ENCODE peak calls at places on chromosomes 7 and 10, in four cellular contexts. One of them, this sample, is unnamed.

GRCh38 chr7:21269021-21269420 is 158.9 kb upstream of the SP4 start:
- DNase-seq in SK-N-SH: no peak
- DNase-seq in mammary epithelial cell: no peak
- DNase-seq in IMR-90: no peak
- DNase-seq in this sample: no peak

GRCh38 chr10:3064423-3064822 is 2.9 kb upstream of the PFKP start:
- DNase-seq in SK-N-SH: no peak
- DNase-seq in mammary epithelial cell: no peak
- DNase-seq in IMR-90: no peak
- DNase-seq in this sample: no peak

GRCh38 chr7:154212861-154213260 is 160.7 kb downstream of the DPP6 start:
- DNase-seq in SK-N-SH: no peak
- DNase-seq in mammary epithelial cell: no peak
- DNase-seq in IMR-90: no peak
- DNase-seq in this sample: no peak

GRCh38 chr10:91798736-91799579 is 732 bp downstream of the TNKS2 start:
- DNase-seq in SK-N-SH: no peak
- DNase-seq in mammary epithelial cell: peak
- DNase-seq in IMR-90: peak
- DNase-seq in this sample: peak

GRCh38 chr7:138030679-138031351 is 28.9 kb upstream of the CREB3L2 start:
- DNase-seq in SK-N-SH: no peak
- DNase-seq in mammary epithelial cell: no peak
- DNase-seq in IMR-90: no peak
- DNase-seq in this sample: no peak

GRCh38 chr7:84204655-84205054 is 10.1 kb upstream of the SEMA3A start:
- DNase-seq in SK-N-SH: no peak
- DNase-seq in mammary epithelial cell: peak
- DNase-seq in IMR-90: peak
- DNase-seq in this sample: no peak

GRCh38 chr7:44748948-44749731 is 493 bp downstream of the ZMIZ2 start:
- DNase-seq in SK-N-SH: peak
- DNase-seq in mammary epithelial cell: no peak
- DNase-seq in IMR-90: no peak
- DNase-seq in this sample: no peak

GRCh38 chr7:28018446-28018845 is 162.1 kb downstream of the JAZF1 start:
- DNase-seq in SK-N-SH: no peak
- DNase-seq in mammary epithelial cell: no peak
- DNase-seq in IMR-90: peak
- DNase-seq in this sample: no peak

GRCh38 chr7:42931447-42931833 is 534 bp downstream of the PSMA2 start:
- DNase-seq in SK-N-SH: no peak
- DNase-seq in mammary epithelial cell: no peak
- DNase-seq in IMR-90: peak
- DNase-seq in this sample: no peak

GRCh38 chr10:63744060-63744941 is 223.1 kb downstream of the REEP3 start:
- DNase-seq in SK-N-SH: no peak
- DNase-seq in mammary epithelial cell: no peak
- DNase-seq in IMR-90: no peak
- DNase-seq in this sample: no peak

GRCh38 chr7:4479367-4480039 is 202.6 kb upstream of the FOXK1 start:
- DNase-seq in SK-N-SH: peak
- DNase-seq in mammary epithelial cell: peak
- DNase-seq in IMR-90: peak
- DNase-seq in this sample: peak

GRCh38 chr10:10661176-10661575 is 356.5 kb upstream of the CELF2 start:
- DNase-seq in SK-N-SH: no peak
- DNase-seq in mammary epithelial cell: no peak
- DNase-seq in IMR-90: peak
- DNase-seq in this sample: no peak

GRCh38 chr10:71975891-71976725 is 11.9 kb downstream of the CHST3 start:
- DNase-seq in SK-N-SH: no peak
- DNase-seq in mammary epithelial cell: peak
- DNase-seq in IMR-90: peak
- DNase-seq in this sample: peak

GRCh38 chr7:55144333-55144954 is 125.6 kb downstream of the EGFR start:
- DNase-seq in SK-N-SH: peak
- DNase-seq in mammary epithelial cell: no peak
- DNase-seq in IMR-90: no peak
- DNase-seq in this sample: no peak

GRCh38 chr10:24457661-24458318 is 248.9 kb downstream of the KIAA1217 start:
- DNase-seq in SK-N-SH: no peak
- DNase-seq in mammary epithelial cell: peak
- DNase-seq in IMR-90: no peak
- DNase-seq in this sample: peak

GRCh38 chr10:57692255-57692980 is 575.3 kb downstream of the IPMK start:
- DNase-seq in SK-N-SH: no peak
- DNase-seq in mammary epithelial cell: peak
- DNase-seq in IMR-90: peak
- DNase-seq in this sample: peak

GRCh38 chr10:10211409-10211808 is 806.3 kb upstream of the CELF2 start:
- DNase-seq in SK-N-SH: no peak
- DNase-seq in mammary epithelial cell: no peak
- DNase-seq in IMR-90: no peak
- DNase-seq in this sample: no peak

GRCh38 chr10:116371737-116372136 is 47.5 kb downstream of the CCDC172 start:
- DNase-seq in SK-N-SH: no peak
- DNase-seq in mammary epithelial cell: no peak
- DNase-seq in IMR-90: no peak
- DNase-seq in this sample: no peak

GRCh38 chr7:26440993-26441636 is 149.5 kb downstream of the SNX10 start:
- DNase-seq in SK-N-SH: no peak
- DNase-seq in mammary epithelial cell: no peak
- DNase-seq in IMR-90: no peak
- DNase-seq in this sample: no peak

GRCh38 chr7:98879198-98879988 is 1.1 kb downstream of the TRRAP start:
- DNase-seq in SK-N-SH: peak
- DNase-seq in mammary epithelial cell: peak
- DNase-seq in IMR-90: peak
- DNase-seq in this sample: peak

GRCh38 chr10:66836057-66836456 is 89.8 kb upstream of the LRRTM3 start:
- DNase-seq in SK-N-SH: no peak
- DNase-seq in mammary epithelial cell: peak
- DNase-seq in IMR-90: peak
- DNase-seq in this sample: peak

GRCh38 chr7:133529861-133530260 is 277.0 kb downstream of the EXOC4 start:
- DNase-seq in SK-N-SH: no peak
- DNase-seq in mammary epithelial cell: no peak
- DNase-seq in IMR-90: no peak
- DNase-seq in this sample: no peak

GRCh38 chr7:9557853-9558252 is 1124.4 kb downstream of the NXPH1 start:
- DNase-seq in SK-N-SH: peak
- DNase-seq in mammary epithelial cell: no peak
- DNase-seq in IMR-90: no peak
- DNase-seq in this sample: no peak

GRCh38 chr7:116522247-116522646 is 2.6 kb upstream of the CAV1 start:
- DNase-seq in SK-N-SH: no peak
- DNase-seq in mammary epithelial cell: peak
- DNase-seq in IMR-90: peak
- DNase-seq in this sample: peak

GRCh38 chr10:89946106-89946505 is 244.7 kb downstream of the KIF20B start:
- DNase-seq in SK-N-SH: no peak
- DNase-seq in mammary epithelial cell: no peak
- DNase-seq in IMR-90: peak
- DNase-seq in this sample: no peak

GRCh38 chr10:9096288-9096687 is 1041.8 kb downstream of the GATA3 start:
- DNase-seq in SK-N-SH: no peak
- DNase-seq in mammary epithelial cell: no peak
- DNase-seq in IMR-90: no peak
- DNase-seq in this sample: no peak

GRCh38 chr7:2175514-2175913 is 57.2 kb downstream of the MAD1L1 start:
- DNase-seq in SK-N-SH: peak
- DNase-seq in mammary epithelial cell: peak
- DNase-seq in IMR-90: peak
- DNase-seq in this sample: peak

DNA sequence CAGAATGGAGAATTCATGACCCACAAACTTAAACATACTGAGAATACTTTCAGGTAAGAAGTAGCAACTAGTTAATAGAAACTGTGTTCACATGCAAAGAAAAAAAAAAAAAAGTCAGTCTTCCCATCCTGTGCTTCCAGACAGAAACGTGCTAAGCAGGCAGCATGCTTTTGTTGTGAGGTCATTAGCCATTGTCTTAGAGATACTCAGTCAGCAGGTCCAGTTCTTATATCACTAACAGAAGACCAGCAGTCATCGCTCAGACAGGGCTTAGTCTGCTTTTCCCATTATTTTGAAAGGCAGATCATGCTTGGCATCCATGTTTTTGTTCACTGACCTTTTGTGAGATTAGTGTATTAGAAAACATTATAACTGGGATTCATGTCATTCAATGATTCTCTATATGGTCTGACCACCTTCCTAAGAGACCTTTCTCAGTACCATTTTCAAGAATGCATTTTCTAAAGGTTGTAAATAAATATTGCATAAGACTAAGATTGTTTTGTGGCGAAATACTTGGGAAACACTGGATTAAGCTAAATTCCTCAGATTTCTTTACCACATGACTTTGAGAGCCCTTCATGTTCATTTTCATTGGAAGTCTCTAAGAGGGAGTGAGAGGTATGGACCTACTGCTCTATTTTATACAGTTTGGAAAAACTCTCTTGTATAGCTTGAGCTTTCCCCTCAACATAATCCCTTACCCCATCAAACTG is 45.0 kb upstream of the AGBL3 start:
- DNase-seq in SK-N-SH: no peak
- DNase-seq in mammary epithelial cell: peak
- DNase-seq in IMR-90: peak
- DNase-seq in this sample: peak
- H3K9ac ChIP-seq in SK-N-SH: peak
- H3K9ac ChIP-seq in mammary epithelial cell: no peak
- H3K9ac ChIP-seq in IMR-90: no peak
- H3K9ac ChIP-seq in this sample: no peak

GRCh38 chr10:69337312-69338132 is 59.2 kb downstream of the HK1 start:
- DNase-seq in SK-N-SH: peak
- DNase-seq in mammary epithelial cell: peak
- DNase-seq in IMR-90: peak
- DNase-seq in this sample: no peak

GRCh38 chr10:69338547-69339450 is 60.5 kb downstream of the HK1 start:
- DNase-seq in SK-N-SH: peak
- DNase-seq in mammary epithelial cell: no peak
- DNase-seq in IMR-90: no peak
- DNase-seq in this sample: no peak

GRCh38 chr10:69335613-69336012 is 57.3 kb downstream of the HK1 start:
- DNase-seq in SK-N-SH: no peak
- DNase-seq in mammary epithelial cell: no peak
- DNase-seq in IMR-90: no peak
- DNase-seq in this sample: no peak

GRCh38 chr10:69336952-69337311 is 58.6 kb downstream of the HK1 start:
- DNase-seq in SK-N-SH: no peak
- DNase-seq in mammary epithelial cell: no peak
- DNase-seq in IMR-90: no peak
- DNase-seq in this sample: no peak

DNA sequence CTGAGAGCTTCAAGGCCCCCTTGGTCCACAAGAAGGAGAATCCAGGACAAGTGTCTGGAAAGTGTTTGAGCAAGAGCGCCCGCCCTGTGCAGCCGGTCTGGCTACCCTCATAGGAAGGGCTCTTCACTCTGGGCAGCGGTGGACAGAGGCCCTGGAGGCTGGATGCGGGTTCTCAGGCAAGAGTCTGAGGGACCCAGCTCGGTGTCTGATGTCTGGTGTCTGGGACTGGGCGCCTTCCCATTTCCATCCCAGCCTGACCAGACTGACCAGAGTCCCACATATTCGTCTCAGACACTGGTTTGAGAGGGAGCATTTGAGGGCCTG is 59.8 kb downstream of the HK1 start:
- DNase-seq in SK-N-SH: peak
- DNase-seq in mammary epithelial cell: no peak
- DNase-seq in IMR-90: no peak
- DNase-seq in this sample: no peak
- H3K9ac ChIP-seq in SK-N-SH: no peak
- H3K9ac ChIP-seq in mammary epithelial cell: peak
- H3K9ac ChIP-seq in IMR-90: no peak
- H3K9ac ChIP-seq in this sample: no peak

DNA sequence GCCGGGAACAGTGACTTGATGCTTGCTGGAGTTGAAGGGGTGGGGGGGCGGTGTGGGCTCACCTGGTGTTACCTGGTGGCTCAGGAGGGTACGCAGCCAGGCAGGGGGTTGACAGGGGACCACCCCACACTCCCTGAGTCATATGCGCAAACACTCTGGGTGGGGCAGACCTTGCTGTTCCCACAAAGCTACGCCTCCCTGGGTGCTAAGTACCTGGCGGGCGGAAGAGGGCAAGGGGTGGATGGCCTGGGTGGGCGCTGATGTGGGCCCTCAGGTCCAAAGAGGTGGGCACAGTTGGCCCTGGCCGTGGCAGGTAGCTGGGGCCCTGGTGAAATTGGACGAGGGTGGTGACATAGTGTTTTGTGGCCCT is 13.9 kb downstream of the STX1A start:
- DNase-seq in SK-N-SH: peak
- DNase-seq in mammary epithelial cell: no peak
- DNase-seq in IMR-90: no peak
- DNase-seq in this sample: peak
- H3K9ac ChIP-seq in SK-N-SH: peak
- H3K9ac ChIP-seq in mammary epithelial cell: no peak
- H3K9ac ChIP-seq in IMR-90: no peak
- H3K9ac ChIP-seq in this sample: peak

GRCh38 chr10:34689053-34689452 is 126.0 kb downstream of the PARD3 start:
- DNase-seq in SK-N-SH: no peak
- DNase-seq in mammary epithelial cell: no peak
- DNase-seq in IMR-90: peak
- DNase-seq in this sample: peak
- H3K9ac ChIP-seq in SK-N-SH: no peak
- H3K9ac ChIP-seq in mammary epithelial cell: peak
- H3K9ac ChIP-seq in IMR-90: no peak
- H3K9ac ChIP-seq in this sample: no peak

DNA sequence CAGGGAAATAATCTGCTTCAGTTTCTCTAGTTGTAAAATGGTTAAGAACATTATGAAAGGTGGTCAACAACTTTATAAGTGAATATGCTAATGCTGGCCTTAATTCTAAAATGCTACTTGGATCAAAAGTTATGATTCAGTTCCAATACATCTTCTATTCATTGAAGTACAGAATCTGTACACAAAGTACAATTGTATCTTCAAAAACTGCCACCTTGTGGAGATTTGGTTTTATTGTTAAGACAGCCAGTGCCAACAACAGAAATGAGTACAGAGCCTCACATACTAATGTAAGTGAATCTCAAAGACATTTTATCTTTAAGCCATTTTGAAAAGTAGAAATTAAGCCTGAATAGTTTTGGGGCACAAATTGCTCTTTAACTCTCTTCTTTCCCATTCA is 194.0 kb downstream of the CFTR start:
- DNase-seq in SK-N-SH: peak
- DNase-seq in mammary epithelial cell: peak
- DNase-seq in IMR-90: peak
- DNase-seq in this sample: peak
- H3K9ac ChIP-seq in SK-N-SH: no peak
- H3K9ac ChIP-seq in mammary epithelial cell: no peak
- H3K9ac ChIP-seq in IMR-90: no peak
- H3K9ac ChIP-seq in this sample: no peak

GRCh38 chr10:14063531-14064317 is 267.0 kb downstream of the FRMD4A start:
- DNase-seq in SK-N-SH: no peak
- DNase-seq in mammary epithelial cell: no peak
- DNase-seq in IMR-90: peak
- DNase-seq in this sample: no peak
- H3K9ac ChIP-seq in SK-N-SH: no peak
- H3K9ac ChIP-seq in mammary epithelial cell: no peak
- H3K9ac ChIP-seq in IMR-90: no peak
- H3K9ac ChIP-seq in this sample: no peak

GRCh38 chr7:94656658-94656924 is 658 bp upstream of the SGCE start:
- DNase-seq in SK-N-SH: no peak
- DNase-seq in mammary epithelial cell: no peak
- DNase-seq in IMR-90: no peak
- DNase-seq in this sample: no peak
- H3K9ac ChIP-seq in SK-N-SH: peak
- H3K9ac ChIP-seq in mammary epithelial cell: peak
- H3K9ac ChIP-seq in IMR-90: peak
- H3K9ac ChIP-seq in this sample: peak